ENCODE peak calls at places on chromosomes 6 and 20, in six cellular contexts. K, F, I, P, E and G are unnamed samples. For H3K27me3, the result is how much of the 10 kb centered on the place peaks cover.

GRCh38 chr6:33878541-33878940 is 74.7 kb upstream of the MLN start:
- DNase-seq in P (no peak), E (no peak), F (no peak), K (no peak), I (no peak), G (no peak)

GRCh38 chr6:169829786-169830185 is 78.4 kb downstream of the ERMARD start:
- DNase-seq in K (peak), I (no peak), F (no peak), E (no peak), P (no peak), G (no peak)

GRCh38 chr6:90284745-90285481 is 11.7 kb downstream of the BACH2 start:
- DNase-seq in P (peak), F (no peak), E (peak), K (no peak), I (no peak), G (no peak)

GRCh38 chr6:52503853-52504777 is 72.7 kb downstream of the TRAM2 start:
- DNase-seq in P (no peak), F (peak), E (peak), I (no peak), K (no peak), G (no peak)

GRCh38 chr20:24097051-24097450 is 108.5 kb upstream of the GGTLC1 start:
- DNase-seq in F (no peak), I (no peak), P (no peak), K (no peak), E (no peak), G (no peak)

GRCh38 chr20:14957416-14957815 is 620.0 kb upstream of the FLRT3 start:
- DNase-seq in I (no peak), K (no peak), E (no peak), F (no peak), P (no peak), G (no peak)

GRCh38 chr20:47990507-47991132 is 205.3 kb upstream of the SULF2 start:
- DNase-seq in F (no peak), P (no peak), I (no peak), E (no peak), K (no peak), G (no peak)

GRCh38 chr6:163320804-163321203 is 93.7 kb upstream of the QKI start:
- DNase-seq in I (no peak), F (no peak), K (no peak), P (no peak), E (no peak), G (no peak)

GRCh38 chr20:42138711-42139110 is 520.5 kb upstream of the CHD6 start:
- DNase-seq in I (no peak), F (no peak), P (no peak), K (no peak), E (no peak), G (no peak)

GRCh38 chr20:62668441-62669027 is 26.2 kb downstream of the SLCO4A1 start:
- DNase-seq in K (peak), P (no peak), I (peak), F (peak), E (peak), G (peak)

GRCh38 chr6:98847392-98847766 is 13.0 kb downstream of the POU3F2 start:
- DNase-seq in P (no peak), I (no peak), F (no peak), E (no peak), K (no peak), G (no peak)

GRCh38 chr6:158611600-158612041 is 32.9 kb downstream of the DYNLT1 start:
- DNase-seq in E (no peak), I (no peak), P (no peak), K (peak), F (no peak), G (peak)

GRCh38 chr6:1348675-1349074 is 36.8 kb downstream of the FOXQ1 start:
- DNase-seq in E (no peak), I (no peak), P (no peak), F (no peak), K (no peak), G (peak)

GRCh38 chr6:7035837-7036249 is 71.9 kb upstream of the RREB1 start:
- DNase-seq in P (no peak), F (no peak), K (no peak), E (no peak), I (no peak), G (no peak)

GRCh38 chr20:49603209-49603627 is 35.3 kb upstream of the PTGIS start:
- DNase-seq in F (no peak), K (no peak), I (peak), P (no peak), E (no peak), G (peak)

GRCh38 chr6:21999012-21999528 is 297.8 kb downstream of the PRL start:
- DNase-seq in K (no peak), E (no peak), F (no peak), P (no peak), I (no peak), G (no peak)

GRCh38 chr20:1108437-1108920 is 9.9 kb upstream of the PSMF1 start:
- DNase-seq in F (peak), K (peak), I (peak), P (no peak), E (peak), G (peak)

GRCh38 chr20:37534401-37535157 is 6.9 kb upstream of the BLCAP start:
- DNase-seq in K (peak), E (peak), P (peak), F (peak), I (peak), G (peak)

GRCh38 chr20:61061981-61062380 is 190.1 kb upstream of the CDH4 start:
- DNase-seq in P (no peak), E (no peak), F (no peak), I (no peak), K (no peak), G (no peak)

GRCh38 chr6:96923871-96924493 is 546 bp upstream of the KLHL32 start:
- DNase-seq in K (no peak), E (no peak), I (peak), F (no peak), P (no peak), G (peak)

GRCh38 chr6:72524011-72524645 is 97.7 kb upstream of the KCNQ5 start:
- DNase-seq in E (no peak), P (no peak), K (no peak), F (no peak), I (no peak), G (no peak)

GRCh38 chr20:2691663-2692035 is 931 bp upstream of the EBF4 start:
- DNase-seq in E (no peak), P (no peak), K (no peak), F (no peak), I (no peak), G (no peak)

GRCh38 chr6:136761227-136761922 is 30.9 kb downstream of the MAP3K5 start:
- DNase-seq in E (no peak), P (no peak), F (no peak), K (no peak), I (no peak), G (no peak)

GRCh38 chr6:32968770-32969684 is 633 bp downstream of the BRD2 start:
- DNase-seq in E (peak), P (no peak), F (peak), K (peak), I (peak), G (peak)

GRCh38 chr20:17595846-17596245 is 26.0 kb downstream of the DSTN start:
- DNase-seq in K (no peak), E (no peak), I (no peak), F (no peak), P (no peak), G (no peak)

GRCh38 chr6:42396720-42397119 is 55.0 kb downstream of the TRERF1 start:
- DNase-seq in P (no peak), E (no peak), F (no peak), I (no peak), K (no peak), G (no peak)

GRCh38 chr6:27176096-27176495 is 71.4 kb upstream of the PRSS16 start:
- DNase-seq in I (no peak), P (no peak), F (no peak), K (no peak), E (no peak), G (no peak)

GRCh38 chr6:155078331-155078745 is 83.2 kb downstream of the TIAM2 start:
- DNase-seq in F (no peak), I (no peak), E (no peak), K (no peak), P (no peak), G (no peak)

GRCh38 chr6:159169557-159170332 is 545 bp downstream of the FNDC1 start:
- DNase-seq in P (no peak), F (peak), I (no peak), K (peak), E (no peak), G (peak)

GRCh38 chr6:157045831-157046454 is 268.8 kb downstream of the ARID1B start:
- DNase-seq in P (no peak), I (peak), K (no peak), F (no peak), E (peak), G (peak)

GRCh38 chr6:142960098-142960497 is 15.1 kb upstream of the HIVEP2 start:
- DNase-seq in I (no peak), E (no peak), K (no peak), F (no peak), P (no peak), G (no peak)

GRCh38 chr20:25858495-25859425 is 162.1 kb upstream of the ZNF337 start:
- DNase-seq in K (no peak), I (no peak), E (no peak), F (no peak), P (no peak), G (no peak)

GRCh38 chr20:3995067-3995748 is 20.1 kb downstream of the RNF24 start:
- DNase-seq in K (no peak), P (no peak), F (peak), E (no peak), I (no peak), G (no peak)

GRCh38 chr20:31446084-31446819 is 5.8 kb downstream of the DEFB123 start:
- DNase-seq in E (no peak), K (no peak), I (peak), P (no peak), F (no peak), G (peak)

GRCh38 chr20:43960231-43960630 is 45.6 kb downstream of the TOX2 start:
- DNase-seq in E (no peak), P (no peak), K (no peak), F (no peak), I (no peak), G (no peak)

GRCh38 chr20:50904067-50904570 is 27.1 kb downstream of the ADNP start:
- DNase-seq in E (no peak), K (no peak), P (no peak), F (no peak), I (no peak), G (no peak)

GRCh38 chr6:108966236-108966635 is 118.0 kb downstream of the ARMC2 start:
- DNase-seq in I (no peak), F (no peak), K (no peak), E (no peak), P (no peak), G (no peak)

GRCh38 chr6:10884245-10884972 is 2.4 kb upstream of the SYCP2L start:
- DNase-seq in K (no peak), I (no peak), F (no peak), P (no peak), E (no peak), G (no peak)
- H3K27me3 ChIP-seq in K (half or more), I (under half), F (under half), P (under half), E (under half), G (half or more)

GRCh38 chr20:59351148-59352040 is 51.0 kb downstream of the EDN3 start:
- DNase-seq in K (no peak), I (no peak), F (no peak), E (no peak), P (no peak), G (no peak)
- TF ChIP-seq ZNF274 in K (no peak), I (no peak), F (no peak), E (no peak), P (no peak), G (no peak)

GRCh38 chr20:56932575-56933330 is 303.6 kb downstream of the TFAP2C start:
- DNase-seq in I (no peak), K (no peak), F (no peak), E (no peak), P (no peak), G (no peak)

GRCh38 chr20:56933331-56933698 is 304.2 kb downstream of the TFAP2C start:
- DNase-seq in P (no peak), E (no peak), K (no peak), I (no peak), F (no peak), G (no peak)

GRCh38 chr20:56926501-56926900 is 297.4 kb downstream of the TFAP2C start:
- DNase-seq in F (no peak), I (no peak), P (no peak), K (no peak), E (no peak), G (no peak)

GRCh38 chr20:56928007-56928406 is 298.9 kb downstream of the TFAP2C start:
- DNase-seq in E (no peak), I (no peak), P (no peak), F (no peak), K (no peak), G (no peak)

DNA sequence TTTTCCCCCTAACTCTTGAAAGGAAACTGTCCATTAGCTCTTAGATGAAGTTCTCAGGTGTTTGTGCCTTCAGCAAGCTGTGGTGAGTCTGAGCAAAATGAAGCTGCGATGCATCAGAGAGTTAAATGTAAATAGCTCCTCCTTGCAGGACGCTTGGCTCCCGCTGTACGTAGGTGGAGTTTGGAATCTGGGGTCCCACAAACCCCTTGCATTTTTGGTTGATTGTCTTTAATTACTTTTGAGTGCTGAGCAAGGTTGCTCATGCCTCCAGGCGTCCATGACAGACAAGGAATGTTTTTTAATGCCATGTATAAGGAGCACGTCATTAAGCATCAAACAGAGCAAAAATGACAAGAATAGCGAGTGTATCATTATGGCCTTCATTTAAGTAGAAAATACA is 300.5 kb downstream of the TFAP2C start:
- DNase-seq in E (no peak), P (no peak), K (no peak), I (no peak), F (no peak), G (no peak)
- H3K27me3 ChIP-seq in E (under half), P (under half), K (under half), I (half or more), F (under half), G (under half)

DNA sequence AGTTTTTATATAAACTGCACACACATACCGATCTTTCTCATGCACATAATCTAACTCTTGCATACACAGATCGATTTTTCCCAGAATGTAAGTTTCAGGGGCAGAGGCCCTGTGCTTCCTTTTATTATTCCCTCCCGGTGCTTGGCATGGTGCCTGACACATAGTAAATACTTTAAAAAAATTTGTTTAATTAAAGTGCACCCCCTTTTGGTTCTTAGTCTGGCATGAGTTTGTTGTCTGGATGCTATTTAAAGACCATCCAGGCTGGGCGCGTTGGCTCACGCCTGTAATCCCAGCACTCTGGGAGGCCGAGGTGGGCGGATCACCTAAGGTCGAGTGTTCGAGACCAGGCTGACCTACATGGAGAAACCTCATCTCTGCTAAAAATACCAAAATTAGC is 5.4 kb upstream of the DEK start:
- DNase-seq in I (no peak), P (no peak), F (no peak), E (no peak), K (no peak), G (no peak)
- TF ChIP-seq ZNF274 in I (no peak), P (no peak), F (no peak), E (no peak), K (no peak), G (no peak)

GRCh38 chr6:137846274-137846673 is 20.8 kb upstream of the TNFAIP3 start:
- DNase-seq in I (peak), F (no peak), P (no peak), E (no peak), K (no peak), G (no peak)
- H3K27me3 ChIP-seq in I (under half), F (under half), P (under half), E (under half), K (under half), G (under half)

GRCh38 chr20:36116813-36117441 is 37.6 kb upstream of the EPB41L1 start:
- DNase-seq in F (no peak), P (no peak), K (no peak), I (no peak), E (no peak), G (no peak)
- TF ChIP-seq ZNF274 in F (no peak), P (no peak), K (no peak), I (no peak), E (no peak), G (no peak)